ENCODE peak calls at places on chromosome 9, in five cellular contexts. A is NCI-H2107; N is GM23248; S is stimulated activated naive CD4-positive, alpha-beta T cell treated with Interleukin-2 at 50 U/mL for 16 hours; J is non-pigmented ciliary epithelial cell. K is an unnamed sample.

GRCh38 chr9:96487949-96488348 is 38.0 kb downstream of the HABP4 start:
- DNase-seq in A (no peak), N (peak; percentile 37), S (no peak), J (peak; percentile 24), K (no peak)

GRCh38 chr9:91193658-91194391 is 167.9 kb downstream of the AUH start:
- DNase-seq in A (peak; percentile 6), N (peak; percentile 97), S (peak; percentile 80), J (no peak), K (peak; percentile 52)

GRCh38 chr9:109538346-109538745 is 40.2 kb upstream of the PTPN3 start:
- DNase-seq in A (no peak), N (no peak), S (no peak), J (no peak), K (no peak)

GRCh38 chr9:18847576-18848275 is 185.3 kb downstream of the SAXO1 start:
- DNase-seq in A (no peak), N (no peak), S (no peak), J (no peak), K (no peak)

GRCh38 chr9:26856413-26857032 is 36.1 kb downstream of the CAAP1 start:
- DNase-seq in A (peak; percentile 4), N (peak; percentile 56), S (no peak), J (peak; percentile 17), K (no peak)

GRCh38 chr9:87959916-87960581 is 14.3 kb downstream of the CDK20 start:
- DNase-seq in A (no peak), N (no peak), S (no peak), J (no peak), K (no peak)

GRCh38 chr9:137715321-137715720 is 96.5 kb downstream of the EHMT1 start:
- DNase-seq in A (no peak), N (no peak), S (no peak), J (no peak), K (peak; percentile 39)

GRCh38 chr9:15160673-15161072 is 146.3 kb downstream of the TTC39B start:
- DNase-seq in A (no peak), N (no peak), S (no peak), J (no peak), K (no peak)

GRCh38 chr9:134384811-134385479 is 58.7 kb downstream of the RXRA start:
- DNase-seq in A (no peak), N (peak; percentile 53), S (no peak), J (no peak), K (no peak)

GRCh38 chr9:109600142-109600541 is 102.0 kb upstream of the PTPN3 start:
- DNase-seq in A (no peak), N (peak; percentile 71), S (no peak), J (peak; percentile 71), K (no peak)

GRCh38 chr9:4106081-4106491 is 193.8 kb downstream of the GLIS3 start:
- DNase-seq in A (no peak), N (no peak), S (no peak), J (no peak), K (no peak)